ENCODE peak calls at places on chromosomes 7 and 10, in eight cellular contexts. T is tibial artery, I is ovary, M is RWPE2, X is fibroblast of lung, V is fibroblast of the aortic adventitia, L is IMR-90, U is colonic mucosa. C is an unnamed sample.

GRCh38 chr7:144388950-144389349 is 14.5 kb downstream of the NOBOX start:
- DNase-seq in M (no peak), T (no peak), X (peak; percentile 21), L (no peak), U (no peak), V (no peak), I (no peak), C (no peak)

GRCh38 chr7:70776627-70777101 is 355.3 kb upstream of the GALNT17 start:
- DNase-seq in T (no peak), L (peak; percentile 21), M (no peak), V (no peak), U (no peak), I (peak; percentile 60), X (peak; percentile 82), C (peak; percentile 67)

GRCh38 chr10:485776-486572 is 203.5 kb downstream of the DIP2C start:
- DNase-seq in M (no peak), X (no peak), T (no peak), L (no peak), V (peak; percentile 52), U (peak; percentile 17), I (peak; percentile 73), C (peak; percentile 63)

GRCh38 chr7:103524042-103524907 is 78.3 kb upstream of the SLC26A5 start:
- DNase-seq in L (peak; percentile 68), I (no peak), X (peak; percentile 37), V (peak; percentile 68), U (no peak), M (no peak), T (no peak), C (peak; percentile 43)

GRCh38 chr7:66508431-66508830 is 120.2 kb upstream of the KCTD7 start:
- DNase-seq in L (no peak), U (no peak), I (no peak), V (no peak), T (no peak), M (no peak), X (no peak), C (no peak)

GRCh38 chr7:134184767-134185166 is 57.6 kb downstream of the LRGUK start:
- DNase-seq in T (no peak), L (peak; percentile 37), I (no peak), M (no peak), V (no peak), U (no peak), X (peak; percentile 33), C (no peak)

GRCh38 chr7:70573202-70573810 is 558.6 kb upstream of the GALNT17 start:
- DNase-seq in T (no peak), V (no peak), L (no peak), M (no peak), U (no peak), I (no peak), X (no peak), C (no peak)

GRCh38 chr10:11685787-11686218 is 56.4 kb upstream of the ECHDC3 start:
- DNase-seq in I (peak; percentile 87), U (peak; percentile 92), L (peak; percentile 24), V (no peak), M (no peak), T (peak; percentile 60), X (peak; percentile 80), C (peak; percentile 9)

GRCh38 chr10:121645696-121646095 is 47.5 kb upstream of the FGFR2 start:
- DNase-seq in X (no peak), V (no peak), U (no peak), I (no peak), L (no peak), T (no peak), M (no peak), C (no peak)

GRCh38 chr10:48667960-48668541 is 16.6 kb upstream of the WDFY4 start:
- DNase-seq in V (no peak), I (no peak), U (no peak), T (no peak), L (no peak), M (no peak), X (no peak), C (no peak)

GRCh38 chr7:73896454-73896853 is 35.5 kb downstream of the TMEM270 start:
- DNase-seq in X (peak; percentile 57), L (peak; percentile 70), T (no peak), M (no peak), I (no peak), U (no peak), V (peak; percentile 38), C (peak; percentile 42)

GRCh38 chr10:89134963-89135362 is 72.2 kb downstream of the CH25H start:
- DNase-seq in U (no peak), M (no peak), V (no peak), X (no peak), L (no peak), I (no peak), T (no peak), C (no peak)

GRCh38 chr7:71630521-71630920 is 498.6 kb downstream of the GALNT17 start:
- DNase-seq in X (no peak), I (no peak), M (no peak), U (no peak), T (no peak), V (no peak), L (no peak), C (no peak)

GRCh38 chr7:111796671-111797070 is 234.4 kb upstream of the IMMP2L start:
- DNase-seq in L (peak; percentile 4), T (no peak), I (no peak), V (peak; percentile 32), U (no peak), X (peak; percentile 24), M (no peak), C (no peak)

GRCh38 chr10:26725837-26726727 is 28.6 kb downstream of the PDSS1 start:
- DNase-seq in I (peak; percentile 74), T (no peak), X (peak; percentile 70), M (no peak), L (peak; percentile 67), U (no peak), V (peak; percentile 85), C (peak; percentile 66)

GRCh38 chr10:47058961-47059391 is 147.7 kb downstream of the PTPN20 start:
- DNase-seq in V (no peak), L (peak; percentile 46), U (no peak), T (no peak), X (peak; percentile 16), M (no peak), I (no peak), C (peak; percentile 58)

GRCh38 chr7:132490474-132490873 is 85.8 kb downstream of the PLXNA4 start:
- DNase-seq in I (no peak), L (no peak), M (no peak), T (no peak), X (no peak), U (no peak), V (no peak), C (no peak)
- H3K4me3 ChIP-seq in I (no peak overlapping the region), L (no peak overlapping the region), M (no peak overlapping the region), T (no peak overlapping the region), X (no peak overlapping the region), U (no peak overlapping the region), V (no peak overlapping the region), C (no peak overlapping the region)

DNA sequence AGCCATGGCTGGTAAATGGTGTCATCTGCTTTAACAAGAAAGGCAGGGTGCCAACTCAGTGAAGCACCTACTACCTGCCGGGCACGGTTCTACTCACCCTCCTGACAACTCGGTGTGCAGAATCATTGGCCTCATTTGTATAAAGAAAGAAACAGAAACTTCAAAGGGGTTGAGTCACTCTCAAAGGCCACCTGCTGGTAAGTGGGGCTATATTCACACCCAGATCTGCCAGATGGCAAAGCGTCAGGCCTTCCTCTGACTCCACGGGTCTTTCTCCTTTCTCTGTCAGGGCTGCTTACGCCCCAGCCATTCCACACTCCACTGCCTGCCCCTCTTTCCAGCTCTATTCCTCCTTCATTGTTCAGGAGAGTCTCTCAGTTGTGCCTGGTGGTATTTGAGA is 309.2 kb downstream of the GFRA1 start:
- DNase-seq in U (no peak), V (peak; percentile 7), X (peak; percentile 42), T (no peak), I (no peak), M (no peak), L (peak; percentile 16), C (no peak)
- TF ChIP-seq CTCF in U (no peak), V (no peak), X (peak; percentile 15), T (no peak), I (no peak), M (no peak), L (peak; percentile 11), C (peak; percentile 17)

GRCh38 chr10:72803119-72803505 is 90.4 kb upstream of the OIT3 start:
- DNase-seq in U (no peak), I (no peak), M (no peak), V (peak; percentile 60), T (no peak), X (peak; percentile 16), L (peak; percentile 10), C (peak; percentile 70)
- H3K4me3 ChIP-seq in U (no peak overlapping the region), I (no peak overlapping the region), M (no peak overlapping the region), V (peak overlapping the region; percentile 38), T (no peak overlapping the region), X (peak overlapping the region; percentile 7), L (peak overlapping the region; percentile 20), C (peak overlapping the region; percentile 34)

DNA sequence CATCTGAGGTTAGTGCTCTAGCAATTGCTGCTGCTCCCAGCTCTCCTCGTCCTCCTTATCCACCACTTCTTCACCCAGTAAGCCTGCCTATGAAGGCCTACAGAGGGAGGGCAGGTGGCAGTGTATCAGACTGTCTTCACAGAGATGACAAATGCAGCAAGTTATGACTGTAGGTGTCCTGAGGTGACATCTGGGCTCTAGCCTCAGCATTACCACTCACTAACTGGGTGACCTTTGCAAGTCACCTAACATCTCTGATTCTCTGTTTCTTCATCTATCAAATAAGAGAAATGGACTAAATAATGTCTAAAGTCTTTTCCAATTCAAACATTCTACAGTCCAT is 151.6 kb downstream of the NOC3L start:
- DNase-seq in M (no peak), T (no peak), L (no peak), U (no peak), I (no peak), V (no peak), X (no peak), C (no peak)
- TF ChIP-seq CTCF in M (no peak), T (no peak), L (no peak), U (no peak), I (no peak), V (no peak), X (no peak), C (no peak)

GRCh38 chr10:54854843-54855242 is 53.8 kb upstream of the PCDH15 start:
- DNase-seq in L (no peak), U (no peak), X (no peak), I (no peak), M (no peak), V (no peak), T (no peak), C (no peak)
- H3K4me3 ChIP-seq in L (no peak overlapping the region), U (no peak overlapping the region), X (no peak overlapping the region), I (no peak overlapping the region), M (no peak overlapping the region), V (no peak overlapping the region), T (no peak overlapping the region), C (no peak overlapping the region)

C was measured in AG10803.